ENCODE peak calls at places on chromosomes 11 and 22, in nine cellular contexts. One of them, this sample, is unnamed.

GRCh38 chr11:19597194-19597593 is 115.4 kb upstream of the NAV2 start:
- DNase-seq in lower lobe of right lung: no peak
- DNase-seq in stomach: no peak
- DNase-seq in upper lobe of right lung: no peak
- DNase-seq in kidney: no peak
- DNase-seq in GM12865: no peak
- DNase-seq in tibial artery: no peak
- DNase-seq in astrocyte of the spinal cord: peak
- DNase-seq in AG09309: peak
- DNase-seq in this sample: no peak

GRCh38 chr11:76148941-76149613 is 57.2 kb downstream of the WNT11 start:
- DNase-seq in astrocyte of the spinal cord: no peak
- DNase-seq in stomach: no peak
- DNase-seq in tibial artery: no peak
- DNase-seq in kidney: no peak
- DNase-seq in AG09309: no peak
- DNase-seq in upper lobe of right lung: no peak
- DNase-seq in GM12865: no peak
- DNase-seq in lower lobe of right lung: no peak
- DNase-seq in this sample: no peak

GRCh38 chr11:19980957-19981669 is 179.2 kb downstream of the DBX1 start:
- DNase-seq in AG09309: peak
- DNase-seq in GM12865: no peak
- DNase-seq in upper lobe of right lung: no peak
- DNase-seq in astrocyte of the spinal cord: peak
- DNase-seq in kidney: no peak
- DNase-seq in stomach: no peak
- DNase-seq in lower lobe of right lung: no peak
- DNase-seq in tibial artery: peak
- DNase-seq in this sample: no peak

GRCh38 chr11:133903875-133904817 is 52.6 kb downstream of the IGSF9B start:
- DNase-seq in GM12865: no peak
- DNase-seq in kidney: no peak
- DNase-seq in lower lobe of right lung: peak
- DNase-seq in upper lobe of right lung: peak
- DNase-seq in astrocyte of the spinal cord: no peak
- DNase-seq in stomach: no peak
- DNase-seq in AG09309: no peak
- DNase-seq in tibial artery: peak
- DNase-seq in this sample: peak

GRCh38 chr22:20260071-20260722 is 7.9 kb downstream of the RTN4R start:
- DNase-seq in stomach: no peak
- DNase-seq in GM12865: no peak
- DNase-seq in upper lobe of right lung: no peak
- DNase-seq in AG09309: no peak
- DNase-seq in lower lobe of right lung: no peak
- DNase-seq in tibial artery: no peak
- DNase-seq in kidney: no peak
- DNase-seq in astrocyte of the spinal cord: no peak
- DNase-seq in this sample: no peak

GRCh38 chr11:119438599-119438998 is 15.6 kb upstream of the THY1 start:
- DNase-seq in kidney: no peak
- DNase-seq in stomach: no peak
- DNase-seq in GM12865: no peak
- DNase-seq in lower lobe of right lung: no peak
- DNase-seq in upper lobe of right lung: no peak
- DNase-seq in AG09309: no peak
- DNase-seq in astrocyte of the spinal cord: no peak
- DNase-seq in tibial artery: no peak
- DNase-seq in this sample: no peak

GRCh38 chr22:33919591-33920501 is at the start of gene LARGE1:
- DNase-seq in AG09309: no peak
- DNase-seq in stomach: peak
- DNase-seq in kidney: peak
- DNase-seq in lower lobe of right lung: peak
- DNase-seq in upper lobe of right lung: peak
- DNase-seq in tibial artery: peak
- DNase-seq in astrocyte of the spinal cord: no peak
- DNase-seq in GM12865: peak
- DNase-seq in this sample: no peak

GRCh38 chr22:43155789-43156188 is 4.4 kb downstream of the TSPO start:
- DNase-seq in kidney: peak
- DNase-seq in astrocyte of the spinal cord: no peak
- DNase-seq in upper lobe of right lung: no peak
- DNase-seq in GM12865: no peak
- DNase-seq in lower lobe of right lung: no peak
- DNase-seq in stomach: no peak
- DNase-seq in AG09309: no peak
- DNase-seq in tibial artery: no peak
- DNase-seq in this sample: no peak

GRCh38 chr22:17990942-17991341 is 33.4 kb downstream of the MICAL3 start:
- DNase-seq in upper lobe of right lung: no peak
- DNase-seq in lower lobe of right lung: no peak
- DNase-seq in GM12865: no peak
- DNase-seq in AG09309: no peak
- DNase-seq in tibial artery: no peak
- DNase-seq in stomach: no peak
- DNase-seq in kidney: no peak
- DNase-seq in astrocyte of the spinal cord: no peak
- DNase-seq in this sample: no peak

GRCh38 chr11:118623291-118623655 is 15.9 kb downstream of the PHLDB1 start:
- DNase-seq in astrocyte of the spinal cord: peak
- DNase-seq in GM12865: no peak
- DNase-seq in kidney: peak
- DNase-seq in tibial artery: no peak
- DNase-seq in stomach: no peak
- DNase-seq in upper lobe of right lung: no peak
- DNase-seq in lower lobe of right lung: peak
- DNase-seq in AG09309: no peak
- DNase-seq in this sample: no peak

GRCh38 chr22:36180038-36180880 is 19.7 kb upstream of the APOL3 start:
- DNase-seq in AG09309: no peak
- DNase-seq in astrocyte of the spinal cord: peak
- DNase-seq in kidney: peak
- DNase-seq in GM12865: peak
- DNase-seq in tibial artery: peak
- DNase-seq in stomach: peak
- DNase-seq in upper lobe of right lung: peak
- DNase-seq in lower lobe of right lung: peak
- DNase-seq in this sample: peak

GRCh38 chr22:45682069-45682468 is 10.4 kb downstream of the ATXN10 start:
- DNase-seq in tibial artery: no peak
- DNase-seq in lower lobe of right lung: no peak
- DNase-seq in AG09309: no peak
- DNase-seq in GM12865: no peak
- DNase-seq in kidney: no peak
- DNase-seq in astrocyte of the spinal cord: no peak
- DNase-seq in upper lobe of right lung: no peak
- DNase-seq in stomach: no peak
- DNase-seq in this sample: no peak

GRCh38 chr11:2944953-2945756 is 15.9 kb upstream of the PHLDA2 start:
- DNase-seq in tibial artery: peak
- DNase-seq in kidney: peak
- DNase-seq in stomach: peak
- DNase-seq in AG09309: peak
- DNase-seq in GM12865: no peak
- DNase-seq in lower lobe of right lung: peak
- DNase-seq in astrocyte of the spinal cord: peak
- DNase-seq in upper lobe of right lung: peak
- DNase-seq in this sample: peak

GRCh38 chr22:32823024-32823730 is 21.7 kb downstream of the TIMP3 start:
- DNase-seq in stomach: peak
- DNase-seq in lower lobe of right lung: no peak
- DNase-seq in astrocyte of the spinal cord: peak
- DNase-seq in upper lobe of right lung: no peak
- DNase-seq in AG09309: no peak
- DNase-seq in kidney: no peak
- DNase-seq in GM12865: peak
- DNase-seq in tibial artery: peak
- DNase-seq in this sample: no peak

GRCh38 chr11:1351278-1351937 is 38.3 kb upstream of the BRSK2 start:
- DNase-seq in AG09309: no peak
- DNase-seq in lower lobe of right lung: no peak
- DNase-seq in tibial artery: no peak
- DNase-seq in upper lobe of right lung: peak
- DNase-seq in stomach: no peak
- DNase-seq in GM12865: peak
- DNase-seq in kidney: no peak
- DNase-seq in astrocyte of the spinal cord: no peak
- DNase-seq in this sample: peak

GRCh38 chr11:102513869-102514268 is 16.7 kb downstream of the MMP7 start:
- DNase-seq in AG09309: no peak
- DNase-seq in astrocyte of the spinal cord: no peak
- DNase-seq in lower lobe of right lung: peak
- DNase-seq in kidney: no peak
- DNase-seq in tibial artery: peak
- DNase-seq in upper lobe of right lung: no peak
- DNase-seq in stomach: no peak
- DNase-seq in GM12865: no peak
- DNase-seq in this sample: no peak

GRCh38 chr11:40393511-40393910 is 1065.9 kb downstream of the LRRC4C start:
- DNase-seq in astrocyte of the spinal cord: no peak
- DNase-seq in tibial artery: no peak
- DNase-seq in GM12865: no peak
- DNase-seq in stomach: no peak
- DNase-seq in lower lobe of right lung: no peak
- DNase-seq in upper lobe of right lung: no peak
- DNase-seq in kidney: no peak
- DNase-seq in AG09309: no peak
- DNase-seq in this sample: no peak

GRCh38 chr11:71252434-71252781 is at the start of gene SHANK2:
- DNase-seq in stomach: peak
- DNase-seq in upper lobe of right lung: peak
- DNase-seq in astrocyte of the spinal cord: no peak
- DNase-seq in AG09309: no peak
- DNase-seq in kidney: no peak
- DNase-seq in GM12865: no peak
- DNase-seq in tibial artery: no peak
- DNase-seq in lower lobe of right lung: peak
- DNase-seq in this sample: no peak

DNA sequence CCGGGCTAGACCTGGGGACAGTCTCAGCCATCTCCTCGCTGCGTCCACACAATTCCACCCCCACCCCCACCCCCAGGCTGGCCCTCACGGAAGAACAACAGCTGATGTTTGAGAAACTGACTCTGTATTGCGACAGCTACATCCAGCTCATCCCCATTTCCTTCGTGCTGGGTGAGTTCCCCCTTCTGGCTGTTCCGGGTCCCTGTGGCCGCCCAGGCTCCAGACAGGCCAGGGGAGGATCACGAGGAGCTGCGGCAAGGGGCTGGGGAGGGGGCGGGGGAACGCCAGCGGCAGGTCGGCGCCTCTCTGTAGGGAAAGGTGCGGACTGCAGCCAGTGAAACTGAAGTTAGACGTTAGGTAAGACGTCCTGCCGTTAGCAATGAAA is 4.9 kb downstream of the BEST1 start:
- DNase-seq in upper lobe of right lung: peak
- DNase-seq in kidney: peak
- DNase-seq in tibial artery: peak
- DNase-seq in stomach: no peak
- DNase-seq in astrocyte of the spinal cord: peak
- DNase-seq in AG09309: peak
- DNase-seq in lower lobe of right lung: peak
- DNase-seq in GM12865: no peak
- DNase-seq in this sample: peak
- TF ChIP-seq CTCF in upper lobe of right lung: peak
- TF ChIP-seq CTCF in kidney: peak
- TF ChIP-seq CTCF in tibial artery: no peak
- TF ChIP-seq CTCF in stomach: no peak
- TF ChIP-seq CTCF in astrocyte of the spinal cord: peak
- TF ChIP-seq CTCF in AG09309: peak
- TF ChIP-seq CTCF in lower lobe of right lung: peak
- TF ChIP-seq CTCF in GM12865: no peak
- TF ChIP-seq CTCF in this sample: peak

GRCh38 chr22:34972498-34972897 is 93.5 kb upstream of the ISX start:
- DNase-seq in AG09309: no peak
- DNase-seq in kidney: no peak
- DNase-seq in upper lobe of right lung: no peak
- DNase-seq in tibial artery: no peak
- DNase-seq in stomach: no peak
- DNase-seq in lower lobe of right lung: no peak
- DNase-seq in GM12865: no peak
- DNase-seq in astrocyte of the spinal cord: no peak
- DNase-seq in this sample: no peak

GRCh38 chr22:34971456-34971855 is 94.5 kb upstream of the ISX start:
- DNase-seq in kidney: no peak
- DNase-seq in stomach: no peak
- DNase-seq in GM12865: no peak
- DNase-seq in AG09309: no peak
- DNase-seq in astrocyte of the spinal cord: no peak
- DNase-seq in upper lobe of right lung: no peak
- DNase-seq in lower lobe of right lung: no peak
- DNase-seq in tibial artery: no peak
- DNase-seq in this sample: no peak

GRCh38 chr22:34966980-34967379 is 99.0 kb upstream of the ISX start:
- DNase-seq in tibial artery: no peak
- DNase-seq in GM12865: no peak
- DNase-seq in upper lobe of right lung: no peak
- DNase-seq in kidney: no peak
- DNase-seq in AG09309: no peak
- DNase-seq in lower lobe of right lung: no peak
- DNase-seq in stomach: no peak
- DNase-seq in astrocyte of the spinal cord: no peak
- DNase-seq in this sample: no peak
- TF ChIP-seq CTCF in tibial artery: no peak
- TF ChIP-seq CTCF in GM12865: no peak
- TF ChIP-seq CTCF in upper lobe of right lung: no peak
- TF ChIP-seq CTCF in kidney: no peak
- TF ChIP-seq CTCF in AG09309: no peak
- TF ChIP-seq CTCF in lower lobe of right lung: no peak
- TF ChIP-seq CTCF in stomach: no peak
- TF ChIP-seq CTCF in astrocyte of the spinal cord: no peak
- TF ChIP-seq CTCF in this sample: no peak

DNA sequence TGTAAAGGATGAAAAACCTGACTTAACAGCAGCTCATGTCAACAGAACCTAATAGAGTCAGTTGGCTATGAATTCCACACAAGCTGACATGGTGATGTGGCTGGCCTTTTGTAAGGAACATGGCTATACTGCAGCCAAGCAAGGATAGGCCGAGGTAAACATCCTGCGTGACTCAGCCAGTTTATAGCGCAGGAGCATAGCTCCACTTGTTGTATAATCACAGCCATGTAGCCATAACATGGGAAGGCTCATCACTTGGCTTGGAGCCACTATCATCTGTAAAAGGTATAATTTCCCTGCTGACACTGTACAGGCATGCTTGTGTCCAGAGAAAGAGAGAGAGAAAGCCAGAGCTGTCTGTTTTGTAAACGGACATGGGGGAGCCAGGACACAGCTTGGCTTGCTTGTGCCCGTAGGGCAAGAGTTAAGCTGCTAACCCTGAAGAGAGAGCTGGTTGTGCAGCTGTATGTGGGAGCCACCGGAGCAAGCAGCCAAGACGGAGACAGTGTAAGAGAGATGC is 104.4 kb upstream of the PLET1 start:
- DNase-seq in GM12865: no peak
- DNase-seq in tibial artery: no peak
- DNase-seq in AG09309: peak
- DNase-seq in astrocyte of the spinal cord: peak
- DNase-seq in kidney: no peak
- DNase-seq in stomach: no peak
- DNase-seq in lower lobe of right lung: no peak
- DNase-seq in upper lobe of right lung: no peak
- DNase-seq in this sample: no peak
- TF ChIP-seq CTCF in GM12865: no peak
- TF ChIP-seq CTCF in tibial artery: no peak
- TF ChIP-seq CTCF in AG09309: no peak
- TF ChIP-seq CTCF in astrocyte of the spinal cord: no peak
- TF ChIP-seq CTCF in kidney: no peak
- TF ChIP-seq CTCF in stomach: no peak
- TF ChIP-seq CTCF in lower lobe of right lung: no peak
- TF ChIP-seq CTCF in upper lobe of right lung: no peak
- TF ChIP-seq CTCF in this sample: no peak

GRCh38 chr11:7690648-7691047 is 15.6 kb downstream of the OVCH2 start:
- DNase-seq in upper lobe of right lung: no peak
- DNase-seq in tibial artery: no peak
- DNase-seq in AG09309: no peak
- DNase-seq in kidney: no peak
- DNase-seq in lower lobe of right lung: no peak
- DNase-seq in stomach: no peak
- DNase-seq in GM12865: no peak
- DNase-seq in astrocyte of the spinal cord: peak
- DNase-seq in this sample: no peak
- TF ChIP-seq CTCF in upper lobe of right lung: no peak
- TF ChIP-seq CTCF in tibial artery: no peak
- TF ChIP-seq CTCF in AG09309: peak
- TF ChIP-seq CTCF in kidney: no peak
- TF ChIP-seq CTCF in lower lobe of right lung: no peak
- TF ChIP-seq CTCF in stomach: no peak
- TF ChIP-seq CTCF in GM12865: no peak
- TF ChIP-seq CTCF in astrocyte of the spinal cord: no peak
- TF ChIP-seq CTCF in this sample: no peak